ENCODE peak calls at places on chromosome 13, in nine cellular contexts. A is GM23338; O is effector memory CD4-positive, alpha-beta T cell; S is A549; D is uterus; R is ovary; Y is heart left ventricle; I is CD4-positive, alpha-beta T cell; C is substantia nigra. U is an unnamed sample.

GRCh38 chr13:33409673-33410072 is 124.1 kb upstream of the STARD13 start:
- DNase-seq in R (no peak), Y (no peak), C (no peak), A (no peak), S (no peak), O (no peak), D (no peak), I (no peak), U (no peak)

GRCh38 chr13:95604534-95604915 is 40.0 kb downstream of the DZIP1 start:
- DNase-seq in S (no peak), D (no peak), I (no peak), R (no peak), O (no peak), Y (no peak), C (no peak), A (no peak), U (no peak)

GRCh38 chr13:89458456-89458855 is 1787.3 kb downstream of the SLITRK5 start:
- DNase-seq in I (no peak), R (no peak), A (no peak), D (no peak), Y (no peak), O (no peak), S (no peak), C (no peak), U (no peak)

GRCh38 chr13:78239681-78240080 is 321.1 kb upstream of the EDNRB start:
- DNase-seq in R (no peak), Y (no peak), A (peak), I (no peak), C (no peak), S (no peak), O (no peak), D (no peak), U (no peak)

GRCh38 chr13:94121686-94122085 is 357.8 kb downstream of the DCT start:
- DNase-seq in C (no peak), S (no peak), R (no peak), I (no peak), Y (no peak), D (no peak), A (no peak), O (no peak), U (peak)

GRCh38 chr13:51523082-51523518 is 61.2 kb upstream of the WDFY2 start:
- DNase-seq in D (peak), I (no peak), R (no peak), A (no peak), O (peak), C (no peak), S (no peak), Y (no peak), U (no peak)

GRCh38 chr13:49388256-49388655 is 55.6 kb downstream of the CAB39L start:
- DNase-seq in O (no peak), R (no peak), S (no peak), D (no peak), I (no peak), C (no peak), A (no peak), Y (no peak), U (no peak)

GRCh38 chr13:64488731-64489130 is 2741.4 kb downstream of the PCDH9 start:
- DNase-seq in Y (no peak), R (no peak), I (no peak), O (no peak), D (no peak), S (no peak), C (no peak), A (no peak), U (no peak)

GRCh38 chr13:27367570-27367969 is 56.8 kb upstream of the GTF3A start:
- DNase-seq in A (no peak), D (no peak), Y (no peak), I (no peak), S (no peak), C (no peak), R (no peak), O (no peak), U (no peak)

GRCh38 chr13:38767506-38768265 is 80.8 kb downstream of the FREM2 start:
- DNase-seq in O (no peak), R (no peak), S (no peak), C (peak), A (no peak), Y (no peak), I (no peak), D (no peak), U (no peak)

GRCh38 chr13:109789262-109789661 is 2.9 kb upstream of the IRS2 start:
- DNase-seq in D (no peak), O (no peak), Y (no peak), R (no peak), I (no peak), A (no peak), S (no peak), C (no peak), U (no peak)

GRCh38 chr13:45587897-45588296 is 27.6 kb downstream of the ERICH6B start:
- DNase-seq in R (no peak), D (no peak), A (no peak), S (no peak), Y (no peak), C (no peak), I (no peak), O (no peak), U (no peak)

GRCh38 chr13:112733112-112733511 is 43.3 kb downstream of the ATP11A start:
- DNase-seq in A (peak), C (no peak), I (no peak), O (no peak), Y (no peak), D (no peak), S (no peak), R (no peak), U (no peak)

GRCh38 chr13:112846411-112847115 is 122.5 kb upstream of the MCF2L start:
- DNase-seq in D (no peak), Y (no peak), I (no peak), S (no peak), R (no peak), C (no peak), A (no peak), O (no peak), U (no peak)

GRCh38 chr13:113724780-113725315 is 34.2 kb upstream of the TMEM255B start:
- DNase-seq in S (peak), R (peak), O (peak), A (peak), Y (peak), C (peak), I (peak), D (peak), U (no peak)

GRCh38 chr13:112674412-112675383 is 15.1 kb upstream of the ATP11A start:
- DNase-seq in I (no peak), C (no peak), Y (no peak), R (no peak), D (no peak), S (no peak), A (no peak), O (no peak), U (no peak)

GRCh38 chr13:42762251-42762650 is 19.1 kb upstream of the FAM216B start:
- DNase-seq in A (no peak), C (no peak), R (no peak), D (no peak), S (no peak), Y (no peak), O (no peak), I (no peak), U (no peak)

GRCh38 chr13:62357887-62358645 is 942.4 kb upstream of the PCDH20 start:
- DNase-seq in Y (no peak), A (peak), R (no peak), S (peak), C (no peak), O (no peak), I (no peak), D (no peak), U (peak)

GRCh38 chr13:101835920-101836319 is 383.4 kb downstream of the ITGBL1 start:
- DNase-seq in C (no peak), Y (no peak), S (no peak), O (no peak), I (no peak), A (no peak), D (no peak), R (no peak), U (no peak)

GRCh38 chr13:33524086-33524485 is 238.5 kb upstream of the STARD13 start:
- DNase-seq in I (no peak), R (no peak), D (no peak), S (no peak), C (no peak), O (no peak), Y (no peak), A (no peak), U (peak)

GRCh38 chr13:29509999-29510586 is 85.4 kb downstream of the SLC7A1 start:
- DNase-seq in I (no peak), A (no peak), O (no peak), Y (no peak), C (no peak), R (no peak), D (no peak), S (no peak), U (no peak)

GRCh38 chr13:33610471-33611015 is 207.4 kb upstream of the RFC3 start:
- DNase-seq in A (peak), I (peak), Y (peak), D (no peak), C (peak), O (peak), R (no peak), S (no peak), U (no peak)

GRCh38 chr13:67474114-67474513 is 244.0 kb upstream of the PCDH9 start:
- DNase-seq in D (no peak), C (no peak), Y (no peak), O (no peak), I (no peak), A (no peak), S (no peak), R (no peak), U (no peak)

GRCh38 chr13:80214050-80214449 is 126.9 kb downstream of the SPRY2 start:
- DNase-seq in C (no peak), D (no peak), A (no peak), I (no peak), S (no peak), Y (no peak), R (no peak), O (no peak), U (no peak)

GRCh38 chr13:50081106-50081898 is 66.1 kb downstream of the KCNRG start:
- DNase-seq in A (peak), O (peak), S (no peak), Y (peak), C (peak), D (peak), I (peak), R (peak), U (no peak)

GRCh38 chr13:91144054-91144453 is 203.4 kb upstream of the MIR17HG start:
- DNase-seq in O (no peak), I (no peak), C (no peak), D (no peak), R (no peak), S (no peak), A (no peak), Y (no peak), U (no peak)

GRCh38 chr13:76024151-76024550 is 388.0 kb downstream of the LMO7 start:
- DNase-seq in D (no peak), O (no peak), Y (no peak), R (no peak), C (no peak), A (no peak), S (no peak), I (no peak), U (no peak)

GRCh38 chr13:76025392-76025791 is 389.3 kb downstream of the LMO7 start:
- DNase-seq in C (no peak), Y (no peak), A (no peak), D (no peak), R (no peak), S (no peak), O (no peak), I (no peak), U (no peak)

GRCh38 chr13:76029088-76029487 is 393.0 kb downstream of the LMO7 start:
- DNase-seq in O (no peak), A (no peak), C (no peak), I (no peak), Y (no peak), D (no peak), R (no peak), S (no peak), U (no peak)

GRCh38 chr13:76023644-76024043 is 387.5 kb downstream of the LMO7 start:
- DNase-seq in O (no peak), Y (no peak), S (no peak), C (no peak), I (no peak), D (no peak), R (no peak), A (no peak), U (no peak)

GRCh38 chr13:76027131-76027530 is 391.0 kb downstream of the LMO7 start:
- DNase-seq in A (peak), C (no peak), Y (no peak), I (no peak), O (no peak), D (no peak), R (no peak), S (no peak), U (no peak)
- H3K27ac ChIP-seq in A (no peak), C (no peak), Y (no peak), I (no peak), O (no peak), D (no peak), R (no peak), S (no peak), U (no peak)

DNA sequence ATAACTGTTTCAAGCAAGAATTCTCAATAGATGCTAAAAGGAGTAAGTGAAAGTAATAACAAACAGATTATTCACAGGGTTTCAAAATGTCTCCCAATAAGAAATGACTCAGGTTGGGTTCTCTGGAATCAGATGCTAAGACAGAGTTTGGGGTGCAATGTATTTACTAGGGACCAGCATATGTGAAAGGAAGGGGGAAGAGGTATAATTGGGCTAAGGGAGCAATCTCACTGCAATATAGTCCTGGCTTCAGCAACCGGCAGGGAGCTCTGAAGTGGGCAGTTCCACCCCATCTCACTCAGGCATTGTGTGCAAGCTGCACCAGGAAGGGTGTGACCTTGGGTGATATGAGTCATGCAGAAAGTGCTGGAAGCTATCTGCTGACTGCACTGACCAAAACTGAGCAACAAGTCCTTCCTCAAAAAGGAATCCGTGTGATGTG is 23.4 kb downstream of the ZDHHC20 start:
- DNase-seq in Y (peak), R (peak), A (no peak), S (peak), I (peak), O (no peak), C (peak), D (peak), U (peak)
- H3K27ac ChIP-seq in Y (peak), R (no peak), A (no peak), S (no peak), I (no peak), O (no peak), C (peak), D (no peak), U (no peak)

GRCh38 chr13:43785681-43786471 is 896 bp downstream of the ENOX1 start:
- DNase-seq in R (peak), S (peak), I (no peak), Y (peak), O (no peak), A (peak), D (peak), C (peak), U (peak)
- H3K27ac ChIP-seq in R (peak), S (peak), I (no peak), Y (peak), O (no peak), A (no peak), D (peak), C (peak), U (no peak)

DNA sequence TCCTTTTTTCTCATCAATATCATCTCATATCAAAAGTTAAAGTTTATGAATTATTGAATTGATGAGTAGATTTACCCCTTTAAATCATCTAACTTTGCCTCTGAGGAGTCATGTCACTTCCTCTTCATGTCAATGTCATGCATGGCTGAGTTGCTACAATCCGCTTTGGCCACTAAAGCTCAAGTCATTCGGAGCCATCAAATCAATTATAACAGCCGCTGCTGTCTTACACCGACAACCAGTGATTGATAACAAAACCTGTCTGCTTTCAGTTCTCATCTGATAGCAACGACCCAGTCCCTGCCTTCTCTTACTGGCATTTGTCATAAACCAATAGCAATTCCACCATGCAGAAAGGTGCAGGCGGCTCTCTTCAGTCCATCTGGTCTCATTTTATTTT is 429.3 kb downstream of the DIAPH3 start:
- DNase-seq in R (no peak), S (no peak), D (no peak), I (no peak), C (no peak), A (no peak), O (no peak), Y (no peak), U (no peak)
- H3K27ac ChIP-seq in R (no peak), S (no peak), D (no peak), I (no peak), C (no peak), A (no peak), O (no peak), Y (no peak), U (no peak)

GRCh38 chr13:99264053-99264452 is 5.9 kb upstream of the GPR18 start:
- DNase-seq in R (no peak), Y (no peak), C (no peak), D (no peak), S (no peak), I (no peak), O (no peak), A (no peak), U (no peak)
- H3K27ac ChIP-seq in R (no peak), Y (no peak), C (no peak), D (no peak), S (no peak), I (no peak), O (peak), A (peak), U (no peak)

GRCh38 chr13:40980466-40980865 is 38.6 kb downstream of the ELF1 start:
- DNase-seq in R (no peak), D (no peak), O (no peak), Y (no peak), I (no peak), S (no peak), C (no peak), A (no peak), U (no peak)

GRCh38 chr13:40981361-40981760 is 37.8 kb downstream of the ELF1 start:
- DNase-seq in D (no peak), I (no peak), Y (no peak), R (no peak), C (no peak), A (no peak), O (no peak), S (no peak), U (no peak)

GRCh38 chr13:40982772-40983171 is 36.3 kb downstream of the ELF1 start:
- DNase-seq in R (peak), Y (peak), I (no peak), C (peak), S (no peak), A (no peak), O (peak), D (no peak), U (no peak)

GRCh38 chr13:40981949-40982348 is 37.2 kb downstream of the ELF1 start:
- DNase-seq in I (no peak), C (no peak), D (no peak), Y (no peak), S (no peak), O (no peak), A (no peak), R (no peak), U (no peak)

GRCh38 chr13:40979232-40979631 is 39.9 kb downstream of the ELF1 start:
- DNase-seq in R (no peak), Y (no peak), I (no peak), O (no peak), S (no peak), D (no peak), A (no peak), C (no peak), U (no peak)
- H3K27ac ChIP-seq in R (no peak), Y (peak), I (no peak), O (peak), S (no peak), D (no peak), A (no peak), C (no peak), U (no peak)

GRCh38 chr13:40640845-40641458 is 25.5 kb downstream of the FOXO1 start:
- DNase-seq in O (peak), D (no peak), S (no peak), I (peak), C (no peak), A (no peak), Y (no peak), R (no peak), U (no peak)

GRCh38 chr13:40637644-40638043 is 28.8 kb downstream of the FOXO1 start:
- DNase-seq in I (no peak), C (no peak), D (no peak), O (no peak), A (no peak), R (no peak), S (no peak), Y (no peak), U (no peak)

GRCh38 chr13:40635315-40635995 is 31.0 kb downstream of the FOXO1 start:
- DNase-seq in D (no peak), O (no peak), C (no peak), A (no peak), S (no peak), I (no peak), R (no peak), Y (no peak), U (no peak)

GRCh38 chr13:40639226-40639681 is 27.2 kb downstream of the FOXO1 start:
- DNase-seq in R (no peak), Y (no peak), D (no peak), A (no peak), S (no peak), I (no peak), O (no peak), C (peak), U (no peak)

DNA sequence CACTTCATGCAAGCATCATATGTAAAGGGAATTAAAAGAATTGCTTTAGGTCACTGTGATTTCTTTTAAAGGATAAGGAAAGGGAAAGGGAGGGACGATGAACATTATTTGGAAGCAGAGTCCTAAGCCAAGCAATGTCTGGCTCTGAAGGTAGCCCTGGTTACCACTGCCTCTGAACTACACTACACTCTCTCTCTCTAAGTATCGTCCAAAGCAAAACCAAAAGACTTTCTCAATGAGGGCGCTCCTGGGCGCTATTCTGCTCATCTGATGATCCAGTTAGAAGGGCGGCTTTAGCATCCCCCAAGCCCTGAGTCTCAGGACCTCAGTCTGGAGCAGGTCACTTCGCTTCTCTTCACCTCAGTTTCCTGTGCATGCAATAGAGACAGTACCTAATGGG is 26.2 kb downstream of the FOXO1 start:
- DNase-seq in O (no peak), C (no peak), A (no peak), I (no peak), D (no peak), R (no peak), S (no peak), Y (no peak), U (no peak)
- H3K27ac ChIP-seq in O (no peak), C (no peak), A (peak), I (no peak), D (peak), R (peak), S (no peak), Y (peak), U (no peak)

DNA sequence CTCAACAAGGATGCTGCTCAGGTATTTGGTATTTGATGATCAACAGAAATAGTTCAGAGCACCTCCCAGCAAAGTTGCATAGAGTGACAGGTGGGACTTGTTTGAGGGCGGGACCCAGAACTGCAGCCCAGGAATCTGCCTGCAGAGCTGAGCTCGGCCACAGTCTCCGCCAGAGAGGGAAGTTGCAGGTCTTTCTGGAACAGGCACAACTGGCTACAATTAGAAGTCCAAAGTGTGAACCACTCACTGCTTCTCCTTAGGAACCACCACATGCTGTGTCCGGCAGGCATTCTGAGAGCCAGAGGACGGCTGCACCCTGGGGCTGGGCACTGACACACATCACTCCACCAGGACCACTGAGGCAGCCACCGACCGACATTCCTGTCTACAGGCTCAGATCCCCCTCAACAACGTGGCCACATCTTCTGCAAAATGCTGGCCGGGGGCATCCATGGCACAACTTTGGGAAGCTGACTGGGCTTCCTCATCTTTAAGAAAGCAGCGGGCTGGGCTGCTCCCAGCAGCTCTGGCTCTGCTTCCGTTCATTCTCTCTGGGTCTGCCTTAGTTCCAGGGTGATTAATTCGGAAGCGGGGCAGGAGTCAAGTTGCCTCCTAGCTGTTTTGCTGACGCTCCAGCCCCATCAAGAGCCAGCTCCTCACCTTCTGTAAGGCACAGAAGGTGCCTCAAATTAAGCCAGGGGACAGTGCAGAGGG is 918 bp downstream of the SLC15A1 start:
- DNase-seq in I (no peak), R (no peak), C (no peak), O (no peak), D (no peak), A (peak), S (no peak), Y (no peak), U (no peak)
- H3K27ac ChIP-seq in I (no peak), R (no peak), C (no peak), O (no peak), D (no peak), A (no peak), S (no peak), Y (no peak), U (no peak)

U was measured in AG04450.